ENCODE peak calls at places on chromosomes 7 and 10, in six cellular contexts. A is right cardiac atrium; N is cardiac muscle cell; J is tibial nerve; T is CD4-positive, CD25-positive, alpha-beta regulatory T cell; F is neural progenitor cell. K is an unnamed sample.
A peak's percentile ranks its signal among the peaks of the same experiment; 100 is the strongest.

GRCh38 chr10:126049741-126050140 is 153.4 kb downstream of the FANK1 start:
- DNase-seq in J (no peak), N (peak; percentile 12), T (no peak), A (peak; percentile 53), F (no peak), K (no peak)

GRCh38 chr7:144398911-144399310 is 4.6 kb downstream of the NOBOX start:
- DNase-seq in N (no peak), J (no peak), T (no peak), A (no peak), F (no peak), K (no peak)

GRCh38 chr7:45389073-45389872 is 184.9 kb upstream of the ADCY1 start:
- DNase-seq in T (no peak), A (no peak), N (no peak), F (no peak), J (no peak), K (no peak)

GRCh38 chr7:85483205-85483604 is 296.3 kb upstream of the SEMA3D start:
- DNase-seq in F (no peak), J (no peak), N (no peak), T (no peak), A (no peak), K (no peak)

GRCh38 chr7:131159961-131160361 is 167.7 kb upstream of the MKLN1 start:
- DNase-seq in F (no peak), N (no peak), A (no peak), T (no peak), J (no peak), K (no peak)

GRCh38 chr10:77605466-77605865 is 32.1 kb downstream of the KCNMA1 start:
- DNase-seq in J (no peak), F (peak; percentile 64), N (peak; percentile 35), T (no peak), A (no peak), K (no peak)

GRCh38 chr7:44051611-44052220 is 7.2 kb downstream of the DBNL start:
- DNase-seq in A (no peak), J (no peak), N (no peak), F (no peak), T (peak; percentile 38), K (no peak)

GRCh38 chr10:112605063-112605462 is 158.0 kb downstream of the VTI1A start:
- DNase-seq in T (no peak), N (no peak), A (no peak), F (no peak), J (no peak), K (no peak)

GRCh38 chr7:36227223-36227622 is 74.2 kb downstream of the EEPD1 start:
- DNase-seq in A (peak; percentile 40), F (no peak), T (no peak), N (no peak), J (peak; percentile 28), K (no peak)

GRCh38 chr10:11625019-11625735 is 13.7 kb upstream of the USP6NL start:
- DNase-seq in T (no peak), N (no peak), F (no peak), A (no peak), J (no peak), K (no peak)

DNA sequence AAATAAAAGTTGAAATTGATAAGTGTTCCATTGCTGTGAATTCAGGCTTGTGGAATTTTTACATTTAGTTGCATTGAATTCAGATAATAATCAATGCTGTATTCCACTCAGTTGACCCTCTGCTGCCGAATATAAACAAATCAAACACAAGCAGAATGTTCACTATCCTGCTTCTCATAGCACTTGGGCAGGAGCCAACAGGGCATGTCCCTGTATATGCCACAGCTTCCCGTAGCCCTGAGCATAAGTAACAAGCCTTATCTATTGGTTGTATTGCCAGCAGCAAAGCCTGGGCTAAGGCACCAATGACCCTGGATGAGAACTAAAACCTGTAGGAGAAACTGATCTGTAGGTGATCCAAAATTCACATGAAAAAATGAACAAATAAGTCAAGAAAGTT is 145.9 kb downstream of the ARHGAP12 start:
- DNase-seq in J (no peak), T (no peak), F (no peak), N (no peak), A (no peak), K (no peak)
- H3K4me1 ChIP-seq in J (no peaks in the 10 kb centered on the region), T (no peaks in the 10 kb centered on the region), F (no peaks in the 10 kb centered on the region), N (no peaks in the 10 kb centered on the region), A (no peaks in the 10 kb centered on the region), K (no peaks in the 10 kb centered on the region)

GRCh38 chr7:37493810-37494209 is 45.1 kb upstream of the ELMO1 start:
- DNase-seq in J (no peak), A (no peak), T (no peak), F (no peak), N (no peak), K (no peak)
- H3K4me1 ChIP-seq in J (no peaks in the 10 kb centered on the region), A (no peaks in the 10 kb centered on the region), T (no peaks in the 10 kb centered on the region), F (peaks cover 14% of the 10 kb centered on the region), N (no peaks in the 10 kb centered on the region), K (no peaks in the 10 kb centered on the region)

GRCh38 chr10:30701471-30702173 is 72.1 kb upstream of the LYZL2 start:
- DNase-seq in A (no peak), J (no peak), F (no peak), T (peak; percentile 89), N (no peak), K (no peak)
- H3K4me1 ChIP-seq in A (no peaks in the 10 kb centered on the region), J (no peaks in the 10 kb centered on the region), F (peaks cover 19% of the 10 kb centered on the region), T (peaks cover 86% of the 10 kb centered on the region), N (no peaks in the 10 kb centered on the region), K (no peaks in the 10 kb centered on the region)

DNA sequence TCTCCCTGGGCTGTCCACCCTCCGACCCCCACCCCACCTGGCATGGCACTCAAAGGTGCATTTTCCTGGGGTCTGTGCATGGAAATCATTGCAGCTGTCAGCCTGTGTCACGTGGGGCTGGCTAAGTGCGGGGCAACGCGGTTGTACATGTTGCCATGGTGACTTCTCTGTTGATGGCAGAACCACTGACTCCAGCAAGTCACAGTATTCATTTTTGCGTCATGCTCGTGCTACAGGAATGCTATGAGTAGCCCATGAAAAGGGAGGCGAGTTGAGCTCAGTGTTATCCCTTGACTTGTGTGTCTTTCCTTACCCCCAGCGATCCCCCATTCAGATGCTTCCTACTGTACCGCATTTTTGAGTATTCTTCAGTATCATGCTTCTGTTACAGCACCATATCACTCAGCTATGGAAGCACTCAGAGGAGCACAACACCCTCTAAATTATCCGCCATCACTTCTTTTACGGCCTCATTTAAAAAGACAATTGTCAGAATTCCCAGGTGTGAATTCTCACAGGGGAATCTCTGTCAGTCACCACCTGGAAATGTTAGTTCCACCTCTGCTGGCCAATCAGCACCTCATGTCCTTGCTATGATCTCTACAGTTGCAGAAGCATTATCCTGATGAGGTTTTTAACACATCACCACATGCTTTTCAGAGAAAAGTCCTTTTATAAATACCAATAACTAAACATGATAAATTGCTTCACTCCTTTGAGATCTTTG is 194.4 kb upstream of the C7orf33 start:
- DNase-seq in J (no peak), T (no peak), F (no peak), A (no peak), N (no peak), K (no peak)
- H3K4me1 ChIP-seq in J (no peaks in the 10 kb centered on the region), T (no peaks in the 10 kb centered on the region), F (peaks cover 49% of the 10 kb centered on the region), A (no peaks in the 10 kb centered on the region), N (peaks cover 20% of the 10 kb centered on the region), K (no peaks in the 10 kb centered on the region)

K was measured in HAP-1.